ENCODE peak calls at places on chromosomes 2 and 18, in five cellular contexts. N is uterus, Q is breast epithelium, U is cardiac muscle cell, L is pancreas. Y is an unnamed sample.

GRCh38 chr18:56660655-56661054 is 9.5 kb downstream of the WDR7 start:
- DNase-seq in N (no peak), Q (no peak), U (no peak), L (no peak), Y (no peak)

GRCh38 chr2:170113168-170113567 is 64.8 kb upstream of the MYO3B start:
- DNase-seq in N (no peak), Q (no peak), U (no peak), L (no peak), Y (no peak)

GRCh38 chr2:7900593-7900992 is 781.3 kb upstream of the ID2 start:
- DNase-seq in N (no peak), Q (no peak), U (no peak), L (no peak), Y (no peak)

GRCh38 chr18:24488824-24489493 is 28.5 kb downstream of the HRH4 start:
- DNase-seq in N (no peak), Q (no peak), U (peak; percentile 51), L (no peak), Y (no peak)

GRCh38 chr18:55096261-55097026 is 137.2 kb upstream of the CCDC68 start:
- DNase-seq in N (peak; percentile 34), Q (no peak), U (peak; percentile 41), L (no peak), Y (no peak)

GRCh38 chr2:180676520-180676919 is 303.9 kb upstream of the UBE2E3 start:
- DNase-seq in N (no peak), Q (no peak), U (no peak), L (no peak), Y (no peak)

GRCh38 chr2:50401772-50402653 is 629.9 kb downstream of the NRXN1 start:
- DNase-seq in N (no peak), Q (peak; percentile 54), U (peak; percentile 75), L (no peak), Y (peak; percentile 23)

GRCh38 chr2:161631855-161632391 is 7.7 kb downstream of the SLC4A10 start:
- DNase-seq in N (no peak), Q (no peak), U (no peak), L (no peak), Y (no peak)

GRCh38 chr18:80033181-80034067 is 810 bp upstream of the RBFA start:
- DNase-seq in N (peak; percentile 44), Q (peak; percentile 61), U (peak; percentile 99), L (no peak), Y (peak; percentile 16)

GRCh38 chr2:67752964-67753363 is 309.8 kb downstream of the C1D start:
- DNase-seq in N (peak; percentile 61), Q (no peak), U (no peak), L (no peak), Y (no peak)

GRCh38 chr2:239509388-239510143 is 108.7 kb upstream of the HDAC4 start:
- DNase-seq in N (no peak), Q (no peak), U (no peak), L (no peak), Y (no peak)

GRCh38 chr18:52150050-52150449 is 189.9 kb upstream of the DCC start:
- DNase-seq in N (no peak), Q (no peak), U (no peak), L (no peak), Y (no peak)

GRCh38 chr2:3505771-3506170 is 13.6 kb downstream of the ADI1 start:
- DNase-seq in N (no peak), Q (no peak), U (no peak), L (no peak), Y (no peak)

GRCh38 chr2:64106481-64106880 is 37.7 kb downstream of the PELI1 start:
- DNase-seq in N (no peak), Q (no peak), U (no peak), L (no peak), Y (no peak)
- H3K4me1 ChIP-seq in N (peaks cover 7% of the 10 kb centered on the region), Q (peaks cover 7% of the 10 kb centered on the region), U (peaks cover 5% of the 10 kb centered on the region), L (peaks cover 46% of the 10 kb centered on the region), Y (peaks cover 6% of the 10 kb centered on the region)

GRCh38 chr2:102304268-102304667 is 7.1 kb upstream of the IL1RL1 start:
- DNase-seq in N (no peak), Q (no peak), U (no peak), L (no peak), Y (no peak)
- H3K27ac ChIP-seq in N (no peak overlapping the region), Q (no peak overlapping the region), U (no peak overlapping the region), L (no peak overlapping the region), Y (no peak overlapping the region)

GRCh38 chr2:44668336-44668735 is 273.2 kb upstream of the SIX3 start:
- DNase-seq in N (no peak), Q (no peak), U (no peak), L (no peak), Y (no peak)
- TF ChIP-seq CTCF in N (no peak), Q (no peak), U (peak; percentile 25), L (no peak), Y (no peak)

DNA sequence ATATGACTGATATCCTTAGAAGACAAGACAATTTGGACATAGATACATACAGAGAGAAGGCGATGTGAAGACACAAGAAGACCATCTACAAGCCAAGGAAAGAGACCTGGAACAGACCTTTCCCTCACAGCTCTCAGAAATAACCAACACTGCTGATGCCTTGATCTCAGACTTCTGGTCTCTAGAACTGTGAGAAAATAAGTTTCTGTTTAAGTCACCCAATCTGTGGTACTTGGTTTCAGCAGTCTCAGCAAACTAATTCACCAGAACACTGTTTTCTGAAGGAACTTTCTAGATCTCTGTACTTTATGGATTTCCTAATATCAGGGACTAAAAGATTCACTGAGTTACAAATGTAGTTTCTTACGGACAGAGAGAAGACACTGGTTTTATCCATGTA is 58.8 kb downstream of the NAB1 start:
- DNase-seq in N (no peak), Q (no peak), U (no peak), L (no peak), Y (no peak)
- H3K4me1 ChIP-seq in N (no peaks in the 10 kb centered on the region), Q (no peaks in the 10 kb centered on the region), U (no peaks in the 10 kb centered on the region), L (no peaks in the 10 kb centered on the region), Y (no peaks in the 10 kb centered on the region)

DNA sequence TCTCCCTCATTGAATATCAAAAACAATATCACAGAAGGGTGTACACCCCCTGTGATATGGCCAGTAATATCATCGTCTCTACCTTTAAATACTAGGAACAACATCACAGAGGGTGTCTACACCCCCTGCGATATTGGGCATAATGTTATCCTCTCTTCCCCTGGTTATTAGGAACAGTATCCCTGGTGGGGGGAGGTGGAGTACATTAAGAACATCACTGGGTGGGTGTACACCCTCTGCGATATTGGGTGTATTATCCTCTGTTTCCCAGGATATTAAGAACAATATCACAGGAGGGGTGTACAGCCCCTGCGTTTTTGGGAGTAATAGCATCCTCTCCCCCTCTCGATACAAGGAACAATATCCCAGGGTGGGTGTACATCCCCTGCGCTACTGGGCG is 1932.8 kb downstream of the SUCLG1 start:
- DNase-seq in N (no peak), Q (no peak), U (no peak), L (no peak), Y (no peak)
- H3K27ac ChIP-seq in N (no peak overlapping the region), Q (no peak overlapping the region), U (no peak overlapping the region), L (no peak overlapping the region), Y (no peak overlapping the region)

GRCh38 chr2:231411237-231411636 is 15.7 kb downstream of the B3GNT7 start:
- DNase-seq in N (no peak), Q (no peak), U (no peak), L (no peak), Y (no peak)

GRCh38 chr2:231411871-231412615 is 16.5 kb downstream of the B3GNT7 start:
- DNase-seq in N (peak; percentile 87), Q (peak; percentile 86), U (peak; percentile 91), L (peak; percentile 95), Y (peak; percentile 77)

GRCh38 chr2:231410293-231411004 is 14.9 kb downstream of the B3GNT7 start:
- DNase-seq in N (no peak), Q (no peak), U (no peak), L (no peak), Y (no peak)

GRCh38 chr2:231412616-231412963 is 17.1 kb downstream of the B3GNT7 start:
- DNase-seq in N (no peak), Q (no peak), U (no peak), L (no peak), Y (no peak)

GRCh38 chr2:231409773-231410172 is 14.3 kb downstream of the B3GNT7 start:
- DNase-seq in N (no peak), Q (no peak), U (no peak), L (no peak), Y (no peak)
- TF ChIP-seq CTCF in N (no peak), Q (no peak), U (no peak), L (no peak), Y (no peak)

DNA sequence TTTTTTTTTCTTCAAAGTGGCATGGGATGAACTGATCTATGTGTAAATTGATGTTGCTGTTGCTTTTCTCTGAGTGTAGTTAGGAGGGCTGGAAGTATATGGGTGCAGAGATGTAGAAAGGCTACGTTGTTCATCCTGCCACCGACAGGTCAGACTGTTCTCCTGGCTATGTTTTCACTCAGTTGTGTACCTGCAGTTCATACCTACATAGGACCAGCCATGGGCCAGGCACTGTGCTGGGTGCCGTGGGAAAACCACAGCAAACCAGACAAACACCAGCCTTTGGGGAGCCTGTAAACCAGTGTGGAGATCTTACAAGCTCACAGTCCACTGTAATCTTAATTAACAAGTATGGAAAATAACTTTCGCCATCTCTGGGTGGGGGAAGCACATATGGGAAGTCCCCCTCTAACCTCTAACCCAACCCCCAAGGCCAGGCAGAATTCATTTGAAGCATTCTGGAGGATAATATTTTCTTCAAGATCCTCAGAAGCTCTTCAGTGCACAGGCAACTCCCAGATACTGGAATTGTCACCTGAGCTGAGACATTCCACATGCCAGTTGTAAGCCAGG is 12.7 kb downstream of the NCK2 start:
- DNase-seq in N (no peak), Q (no peak), U (no peak), L (no peak), Y (no peak)
- H3K4me1 ChIP-seq in N (no peaks in the 10 kb centered on the region), Q (peaks cover 9% of the 10 kb centered on the region), U (peaks cover 9% of the 10 kb centered on the region), L (peaks cover 7% of the 10 kb centered on the region), Y (no peaks in the 10 kb centered on the region)

GRCh38 chr2:188997276-188997675 is 23.1 kb downstream of the COL3A1 start:
- DNase-seq in N (no peak), Q (no peak), U (no peak), L (no peak), Y (no peak)
- H3K27ac ChIP-seq in N (peak overlapping the region; percentile 57), Q (peak overlapping the region; percentile 33), U (no peak overlapping the region), L (no peak overlapping the region), Y (no peak overlapping the region)

Y was measured in prostate gland.